ENCODE peak calls at places on chromosomes 4 and X, in four cellular contexts. One of them, this sample, is unnamed.

GRCh38 chr4:173878701-173879100 is 348.7 kb upstream of the HAND2 start:
- DNase-seq in AG09319: no peak
- DNase-seq in brain microvascular endothelial cell: no peak
- DNase-seq in WERI-Rb-1: no peak
- DNase-seq in this sample: peak; percentile 66

GRCh38 chrX:40012800-40013682 is 84.7 kb downstream of the BCOR start:
- DNase-seq in AG09319: no peak
- DNase-seq in WERI-Rb-1: peak; percentile 65
- DNase-seq in brain microvascular endothelial cell: peak; percentile 22
- DNase-seq in this sample: peak; percentile 59

GRCh38 chr4:173752610-173753009 is 222.6 kb upstream of the HAND2 start:
- DNase-seq in WERI-Rb-1: peak; percentile 75
- DNase-seq in AG09319: no peak
- DNase-seq in brain microvascular endothelial cell: no peak
- DNase-seq in this sample: no peak

GRCh38 chrX:149504226-149504914 is 736 bp downstream of the IDS start:
- DNase-seq in WERI-Rb-1: peak; percentile 45
- DNase-seq in AG09319: no peak
- DNase-seq in brain microvascular endothelial cell: no peak
- DNase-seq in this sample: no peak

GRCh38 chrX:65871671-65872311 is 168.1 kb downstream of the VSIG4 start:
- DNase-seq in AG09319: no peak
- DNase-seq in WERI-Rb-1: no peak
- DNase-seq in brain microvascular endothelial cell: no peak
- DNase-seq in this sample: no peak

GRCh38 chr4:66182651-66183050 is 512.4 kb upstream of the EPHA5 start:
- DNase-seq in brain microvascular endothelial cell: no peak
- DNase-seq in AG09319: no peak
- DNase-seq in WERI-Rb-1: no peak
- DNase-seq in this sample: peak; percentile 3

GRCh38 chr4:29558789-29559188 is 1161.4 kb upstream of the PCDH7 start:
- DNase-seq in brain microvascular endothelial cell: no peak
- DNase-seq in WERI-Rb-1: no peak
- DNase-seq in AG09319: no peak
- DNase-seq in this sample: no peak

GRCh38 chrX:11665144-11666040 is at the start of gene ARHGAP6:
- DNase-seq in WERI-Rb-1: peak; percentile 9
- DNase-seq in AG09319: peak; percentile 12
- DNase-seq in brain microvascular endothelial cell: peak; percentile 25
- DNase-seq in this sample: peak; percentile 55

GRCh38 chr4:114694770-114695169 is 96.2 kb downstream of the UGT8 start:
- DNase-seq in brain microvascular endothelial cell: peak; percentile 3
- DNase-seq in AG09319: no peak
- DNase-seq in WERI-Rb-1: no peak
- DNase-seq in this sample: peak; percentile 23

GRCh38 chr4:77415689-77416088 is 189.9 kb upstream of the CXCL13 start:
- DNase-seq in AG09319: no peak
- DNase-seq in brain microvascular endothelial cell: no peak
- DNase-seq in WERI-Rb-1: no peak
- DNase-seq in this sample: no peak

DNA sequence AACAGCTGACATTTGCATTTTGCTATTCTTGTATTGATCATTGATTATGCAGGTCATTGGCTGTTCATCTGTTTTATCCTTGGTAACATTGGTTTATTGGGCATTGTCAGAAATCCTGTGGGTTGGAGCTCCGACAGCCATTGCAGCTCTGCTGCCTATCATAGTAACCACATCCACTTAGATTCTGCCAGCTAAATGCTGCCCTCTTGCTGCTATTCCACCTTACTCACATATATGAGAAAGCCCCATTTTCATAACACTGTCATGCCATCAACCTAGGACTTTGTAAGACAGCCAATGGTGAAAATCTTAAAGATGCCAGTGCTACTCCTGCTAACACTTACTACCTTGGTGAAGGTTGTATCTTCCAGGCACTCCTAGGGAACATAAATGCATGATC is 187.3 kb upstream of the CXCL13 start:
- DNase-seq in brain microvascular endothelial cell: no peak
- DNase-seq in WERI-Rb-1: no peak
- DNase-seq in AG09319: no peak
- DNase-seq in this sample: peak; percentile 2
- TF ChIP-seq CTCF in brain microvascular endothelial cell: peak; percentile 44
- TF ChIP-seq CTCF in WERI-Rb-1: peak; percentile 30
- TF ChIP-seq CTCF in AG09319: peak; percentile 6
- TF ChIP-seq CTCF in this sample: no peak

DNA sequence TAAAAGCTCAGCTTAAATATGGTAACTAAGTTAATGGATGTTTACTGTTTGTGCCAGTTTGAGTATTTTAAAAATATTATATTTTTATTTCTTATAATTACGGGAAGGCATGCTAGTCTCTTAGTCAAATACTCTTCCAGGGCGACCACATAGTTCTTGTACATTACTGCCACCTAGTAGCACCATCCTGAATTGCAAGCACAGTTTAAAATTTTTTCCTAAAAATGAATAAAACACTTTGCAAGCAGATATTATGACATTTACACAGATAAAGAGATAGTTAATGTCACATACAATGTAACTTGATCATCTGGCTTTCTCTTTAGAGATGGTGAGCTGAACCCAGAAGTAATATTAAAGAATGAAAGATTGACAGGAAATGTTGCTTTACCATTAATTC is 11.5 kb downstream of the NDP start:
- DNase-seq in brain microvascular endothelial cell: no peak
- DNase-seq in AG09319: no peak
- DNase-seq in WERI-Rb-1: no peak
- DNase-seq in this sample: no peak
- TF ChIP-seq CTCF in brain microvascular endothelial cell: peak; percentile 21
- TF ChIP-seq CTCF in AG09319: peak; percentile 1
- TF ChIP-seq CTCF in WERI-Rb-1: no peak
- TF ChIP-seq CTCF in this sample: peak; percentile 24

GRCh38 chrX:64093761-64094160 is 111.7 kb downstream of the AMER1 start:
- DNase-seq in brain microvascular endothelial cell: peak; percentile 4
- DNase-seq in WERI-Rb-1: no peak
- DNase-seq in AG09319: no peak
- DNase-seq in this sample: no peak
- TF ChIP-seq CTCF in brain microvascular endothelial cell: peak; percentile 29
- TF ChIP-seq CTCF in WERI-Rb-1: peak; percentile 34
- TF ChIP-seq CTCF in AG09319: peak; percentile 36
- TF ChIP-seq CTCF in this sample: no peak

DNA sequence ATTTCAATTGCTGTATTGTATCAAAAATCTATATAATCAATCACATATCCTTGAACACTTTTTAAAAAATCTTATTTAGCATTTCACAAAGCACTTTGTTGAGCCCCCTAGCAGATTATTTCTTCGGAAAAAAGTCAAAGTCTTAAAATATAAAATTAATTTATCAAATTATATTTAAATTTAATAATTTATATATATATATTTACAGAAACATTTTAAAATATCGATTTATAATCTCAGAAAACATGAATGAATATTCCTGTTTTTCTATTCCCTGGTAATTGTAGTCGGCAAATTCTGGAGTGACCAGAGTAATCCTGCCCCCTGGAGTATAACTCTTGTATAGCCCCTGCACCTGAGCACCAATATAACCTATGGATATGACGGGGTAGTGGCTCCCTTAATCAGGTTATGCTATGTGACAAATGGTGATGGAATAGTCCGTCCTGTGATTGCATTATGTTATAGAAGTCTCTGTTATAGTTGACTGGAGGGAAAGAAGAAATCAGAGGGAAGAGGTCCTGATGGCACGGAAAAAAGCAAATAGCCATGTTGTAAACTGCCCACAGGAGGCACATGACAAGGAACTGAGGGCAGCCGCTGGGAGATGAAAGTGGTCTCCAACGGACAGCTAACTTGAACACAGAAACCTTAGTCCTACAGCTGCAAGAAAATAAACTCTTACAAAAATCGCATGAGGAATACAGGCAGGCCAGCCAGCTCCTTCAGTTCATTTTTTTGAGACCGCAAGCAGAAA is 1092.3 kb downstream of the ARAP2 start:
- DNase-seq in brain microvascular endothelial cell: no peak
- DNase-seq in WERI-Rb-1: peak; percentile 59
- DNase-seq in AG09319: no peak
- DNase-seq in this sample: no peak
- TF ChIP-seq CTCF in brain microvascular endothelial cell: peak; percentile 41
- TF ChIP-seq CTCF in WERI-Rb-1: peak; percentile 51
- TF ChIP-seq CTCF in AG09319: no peak
- TF ChIP-seq CTCF in this sample: no peak

GRCh38 chr4:186190456-186191265 is 706 bp upstream of the CYP4V2 start:
- DNase-seq in WERI-Rb-1: peak; percentile 44
- DNase-seq in brain microvascular endothelial cell: no peak
- DNase-seq in AG09319: no peak
- DNase-seq in this sample: peak; percentile 21
- TF ChIP-seq CTCF in WERI-Rb-1: no peak
- TF ChIP-seq CTCF in brain microvascular endothelial cell: peak; percentile 8
- TF ChIP-seq CTCF in AG09319: peak; percentile 1
- TF ChIP-seq CTCF in this sample: no peak

GRCh38 chr4:152390216-152390615 is 145.7 kb downstream of the FBXW7 start:
- DNase-seq in brain microvascular endothelial cell: no peak
- DNase-seq in AG09319: no peak
- DNase-seq in WERI-Rb-1: no peak
- DNase-seq in this sample: no peak
- TF ChIP-seq CTCF in brain microvascular endothelial cell: no peak
- TF ChIP-seq CTCF in AG09319: no peak
- TF ChIP-seq CTCF in WERI-Rb-1: no peak
- TF ChIP-seq CTCF in this sample: no peak

GRCh38 chr4:48930654-48931053 is 24.1 kb upstream of the OCIAD2 start:
- DNase-seq in brain microvascular endothelial cell: no peak
- DNase-seq in AG09319: no peak
- DNase-seq in WERI-Rb-1: no peak
- DNase-seq in this sample: no peak
- TF ChIP-seq CTCF in brain microvascular endothelial cell: no peak
- TF ChIP-seq CTCF in AG09319: no peak
- TF ChIP-seq CTCF in WERI-Rb-1: no peak
- TF ChIP-seq CTCF in this sample: no peak

GRCh38 chrX:122771933-122772332 is 412.1 kb upstream of the GRIA3 start:
- DNase-seq in WERI-Rb-1: no peak
- DNase-seq in AG09319: no peak
- DNase-seq in brain microvascular endothelial cell: no peak
- DNase-seq in this sample: no peak

GRCh38 chrX:122777766-122778165 is 406.3 kb upstream of the GRIA3 start:
- DNase-seq in brain microvascular endothelial cell: no peak
- DNase-seq in AG09319: no peak
- DNase-seq in WERI-Rb-1: no peak
- DNase-seq in this sample: peak; percentile 0
- TF ChIP-seq CTCF in brain microvascular endothelial cell: no peak
- TF ChIP-seq CTCF in AG09319: no peak
- TF ChIP-seq CTCF in WERI-Rb-1: no peak
- TF ChIP-seq CTCF in this sample: no peak

GRCh38 chrX:19906293-19906692 is 18.9 kb upstream of the SH3KBP1 start:
- DNase-seq in AG09319: no peak
- DNase-seq in WERI-Rb-1: no peak
- DNase-seq in brain microvascular endothelial cell: no peak
- DNase-seq in this sample: no peak

GRCh38 chrX:19902110-19902509 is 14.7 kb upstream of the SH3KBP1 start:
- DNase-seq in AG09319: no peak
- DNase-seq in WERI-Rb-1: no peak
- DNase-seq in brain microvascular endothelial cell: peak; percentile 52
- DNase-seq in this sample: no peak

GRCh38 chrX:19909761-19910160 is 22.4 kb upstream of the SH3KBP1 start:
- DNase-seq in brain microvascular endothelial cell: no peak
- DNase-seq in WERI-Rb-1: no peak
- DNase-seq in AG09319: no peak
- DNase-seq in this sample: no peak

GRCh38 chrX:19907794-19908193 is 20.4 kb upstream of the SH3KBP1 start:
- DNase-seq in AG09319: no peak
- DNase-seq in brain microvascular endothelial cell: no peak
- DNase-seq in WERI-Rb-1: no peak
- DNase-seq in this sample: no peak

GRCh38 chrX:19904778-19905367 is 17.5 kb upstream of the SH3KBP1 start:
- DNase-seq in AG09319: no peak
- DNase-seq in brain microvascular endothelial cell: no peak
- DNase-seq in WERI-Rb-1: peak; percentile 17
- DNase-seq in this sample: peak; percentile 67
- TF ChIP-seq CTCF in AG09319: peak; percentile 77
- TF ChIP-seq CTCF in brain microvascular endothelial cell: peak; percentile 74
- TF ChIP-seq CTCF in WERI-Rb-1: peak; percentile 73
- TF ChIP-seq CTCF in this sample: peak; percentile 60

GRCh38 chr4:4386736-4387392 is at the start of gene NSG1:
- DNase-seq in WERI-Rb-1: no peak
- DNase-seq in brain microvascular endothelial cell: no peak
- DNase-seq in AG09319: no peak
- DNase-seq in this sample: peak; percentile 50

GRCh38 chr4:4385729-4386295 is 1.1 kb upstream of the NSG1 start:
- DNase-seq in brain microvascular endothelial cell: no peak
- DNase-seq in WERI-Rb-1: no peak
- DNase-seq in AG09319: no peak
- DNase-seq in this sample: no peak

GRCh38 chr4:4383085-4383484 is 3.8 kb upstream of the NSG1 start:
- DNase-seq in WERI-Rb-1: no peak
- DNase-seq in AG09319: no peak
- DNase-seq in brain microvascular endothelial cell: no peak
- DNase-seq in this sample: no peak

GRCh38 chr4:4386296-4386735 is 586 bp upstream of the NSG1 start:
- DNase-seq in brain microvascular endothelial cell: no peak
- DNase-seq in AG09319: no peak
- DNase-seq in WERI-Rb-1: no peak
- DNase-seq in this sample: no peak

GRCh38 chr4:4384837-4385236 is 2.1 kb upstream of the NSG1 start:
- DNase-seq in WERI-Rb-1: peak; percentile 78
- DNase-seq in AG09319: no peak
- DNase-seq in brain microvascular endothelial cell: no peak
- DNase-seq in this sample: no peak
- TF ChIP-seq CTCF in WERI-Rb-1: peak; percentile 94
- TF ChIP-seq CTCF in AG09319: peak; percentile 8
- TF ChIP-seq CTCF in brain microvascular endothelial cell: peak; percentile 55
- TF ChIP-seq CTCF in this sample: peak; percentile 27